ENCODE peak calls at places on chromosomes 5 and 9, in ten cellular contexts. B is PC-3, M is Karpas-422, D is heart right ventricle, C is uterus, W is neural progenitor cell, U is thyroid gland, O is cardiac muscle cell, S is body of pancreas, L is spleen. N is an unnamed sample. For H3K27me3, the result is how much of the 10 kb centered on the place peaks cover.

GRCh38 chr9:93644397-93645088 is 68.2 kb downstream of the PHF2 start:
- DNase-seq in B (no peak), M (no peak), D (no peak), C (no peak), W (no peak), U (no peak), O (no peak), S (peak), L (peak), N (peak)

GRCh38 chr9:127078988-127079387 is 43.4 kb downstream of the ANGPTL2 start:
- DNase-seq in B (no peak), M (no peak), D (no peak), C (peak), W (no peak), U (no peak), O (no peak), S (no peak), L (no peak), N (no peak)

GRCh38 chr9:116059466-116059865 is 94.1 kb upstream of the PAPPA start:
- DNase-seq in B (no peak), M (no peak), D (no peak), C (no peak), W (no peak), U (no peak), O (peak), S (no peak), L (no peak), N (no peak)

GRCh38 chr5:43156388-43156787 is 35.6 kb upstream of the NIM1K start:
- DNase-seq in B (no peak), M (no peak), D (peak), C (no peak), W (no peak), U (peak), O (peak), S (no peak), L (no peak), N (no peak)

GRCh38 chr5:89399553-89399952 is 516.6 kb upstream of the MEF2C start:
- DNase-seq in B (peak), M (no peak), D (no peak), C (no peak), W (no peak), U (no peak), O (peak), S (no peak), L (no peak), N (no peak)

GRCh38 chr9:6440405-6440804 is 27.4 kb downstream of the UHRF2 start:
- DNase-seq in B (no peak), M (no peak), D (no peak), C (no peak), W (no peak), U (no peak), O (no peak), S (no peak), L (no peak), N (no peak)

GRCh38 chr5:158154226-158155005 is 295.5 kb upstream of the CLINT1 start:
- DNase-seq in B (peak), M (no peak), D (peak), C (peak), W (no peak), U (no peak), O (peak), S (peak), L (no peak), N (no peak)

GRCh38 chr5:88944751-88945507 is 61.9 kb upstream of the MEF2C start:
- DNase-seq in B (peak), M (no peak), D (no peak), C (no peak), W (no peak), U (peak), O (peak), S (no peak), L (no peak), N (no peak)

GRCh38 chr9:124415852-124416484 is 726 bp upstream of the PSMB7 start:
- DNase-seq in B (no peak), M (no peak), D (no peak), C (no peak), W (peak), U (no peak), O (no peak), S (no peak), L (no peak), N (no peak)

GRCh38 chr9:21317956-21318923 is 13.1 kb upstream of the IFNA5 start:
- DNase-seq in B (peak), M (peak), D (peak), C (peak), W (peak), U (peak), O (peak), S (peak), L (no peak), N (no peak)

GRCh38 chr9:109192732-109193361 is 25.8 kb upstream of the FRRS1L start:
- DNase-seq in B (peak), M (peak), D (no peak), C (no peak), W (peak), U (peak), O (peak), S (peak), L (no peak), N (no peak)

GRCh38 chr5:113214026-113214425 is 220.8 kb downstream of the TSSK1B start:
- DNase-seq in B (no peak), M (no peak), D (no peak), C (no peak), W (no peak), U (no peak), O (no peak), S (no peak), L (no peak), N (no peak)

GRCh38 chr9:93121316-93122241 is 12.5 kb downstream of the NINJ1 start:
- DNase-seq in B (no peak), M (no peak), D (no peak), C (no peak), W (no peak), U (peak), O (no peak), S (no peak), L (peak), N (peak)

GRCh38 chr9:26746357-26747072 is 146.1 kb downstream of the CAAP1 start:
- DNase-seq in B (peak), M (no peak), D (no peak), C (no peak), W (no peak), U (no peak), O (peak), S (no peak), L (no peak), N (no peak)

GRCh38 chr9:92808726-92809451 is 44.3 kb upstream of the BICD2 start:
- DNase-seq in B (peak), M (no peak), D (peak), C (peak), W (peak), U (peak), O (peak), S (peak), L (peak), N (peak)

GRCh38 chr9:91341749-91342148 is 20.0 kb downstream of the AUH start:
- DNase-seq in B (no peak), M (no peak), D (no peak), C (no peak), W (no peak), U (no peak), O (no peak), S (no peak), L (no peak), N (no peak)

GRCh38 chr5:68848086-68848485 is 245.7 kb upstream of the SLC30A5 start:
- DNase-seq in B (peak), M (no peak), D (no peak), C (no peak), W (no peak), U (no peak), O (no peak), S (no peak), L (no peak), N (no peak)

DNA sequence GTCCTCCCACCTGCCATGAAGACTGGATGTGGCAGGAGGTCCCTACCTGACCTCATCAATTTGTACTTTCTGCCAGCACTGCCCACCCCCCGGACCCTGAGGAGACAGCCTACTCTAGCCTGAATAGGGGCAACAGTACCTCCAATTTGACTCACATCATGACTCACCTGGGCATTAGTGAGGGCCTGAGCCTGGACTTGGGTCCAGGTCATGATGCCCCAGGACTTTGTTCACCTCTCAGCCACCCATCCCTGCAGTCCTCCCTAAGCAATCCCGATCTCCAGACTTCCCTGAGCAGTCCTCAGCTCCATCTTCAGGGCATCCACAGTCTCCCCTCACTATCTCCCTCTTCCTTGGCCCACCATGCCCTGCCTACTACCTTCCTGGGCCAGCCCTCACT is 28.1 kb downstream of the KIF2A start:
- DNase-seq in B (no peak), M (no peak), D (no peak), C (no peak), W (no peak), U (no peak), O (no peak), S (no peak), L (no peak), N (no peak)
- H3K27ac ChIP-seq in B (no peak), M (no peak), D (no peak), C (no peak), W (no peak), U (no peak), O (no peak), S (no peak), L (no peak), N (no peak)

GRCh38 chr9:129181246-129181645 is 3.2 kb upstream of the IER5L start:
- DNase-seq in B (no peak), M (no peak), D (no peak), C (no peak), W (no peak), U (no peak), O (no peak), S (no peak), L (no peak), N (no peak)
- H3K27me3 ChIP-seq in B (under half), M (under half), D (under half), C (under half), W (under half), U (under half), O (under half), S (under half), L (under half), N (under half)

DNA sequence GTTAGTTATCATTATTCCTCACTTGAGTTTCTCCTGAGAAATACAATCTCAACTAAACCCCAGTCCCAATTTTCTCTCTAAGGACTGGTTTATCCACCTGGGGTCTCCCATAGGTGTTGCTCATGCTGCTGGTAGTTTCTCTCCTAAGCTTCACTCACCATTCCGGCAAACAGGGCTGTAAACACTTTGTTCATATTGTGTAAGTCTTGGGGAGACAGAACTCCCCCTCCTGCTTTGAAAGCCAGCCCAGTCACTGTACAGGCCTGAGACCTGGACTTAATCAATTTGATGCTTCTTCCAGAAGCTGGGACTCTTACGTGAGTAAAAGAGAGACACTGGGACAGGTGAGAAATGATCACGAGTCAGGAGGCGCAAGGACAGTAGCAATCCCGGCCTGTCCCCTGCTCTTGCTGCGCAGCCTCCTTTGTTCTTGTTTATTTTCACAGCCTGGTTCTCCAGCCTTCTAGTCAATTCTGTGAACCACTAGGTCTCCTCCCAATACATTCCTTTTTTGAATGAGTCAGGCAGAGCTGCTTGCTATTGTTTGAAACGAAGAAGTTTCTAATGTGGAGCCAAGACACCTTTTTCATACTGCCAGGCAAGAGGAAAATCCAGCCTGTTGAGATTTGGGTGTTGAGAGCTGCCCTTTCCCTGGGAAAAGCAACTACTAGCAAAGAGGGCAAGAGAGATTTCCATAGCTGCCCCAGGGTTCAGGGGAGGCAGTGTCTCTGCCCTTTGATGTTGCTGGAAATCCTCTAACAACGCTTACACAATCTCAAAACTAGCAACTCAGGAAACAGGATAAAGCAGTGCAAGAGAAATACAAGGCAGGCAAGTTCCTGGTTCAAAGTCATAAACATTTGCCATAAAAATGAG is 9.2 kb upstream of the SHROOM1 start:
- DNase-seq in B (peak), M (no peak), D (no peak), C (no peak), W (no peak), U (no peak), O (peak), S (no peak), L (no peak), N (peak)
- H3K27ac ChIP-seq in B (peak), M (no peak), D (no peak), C (peak), W (no peak), U (peak), O (peak), S (no peak), L (peak), N (peak)

DNA sequence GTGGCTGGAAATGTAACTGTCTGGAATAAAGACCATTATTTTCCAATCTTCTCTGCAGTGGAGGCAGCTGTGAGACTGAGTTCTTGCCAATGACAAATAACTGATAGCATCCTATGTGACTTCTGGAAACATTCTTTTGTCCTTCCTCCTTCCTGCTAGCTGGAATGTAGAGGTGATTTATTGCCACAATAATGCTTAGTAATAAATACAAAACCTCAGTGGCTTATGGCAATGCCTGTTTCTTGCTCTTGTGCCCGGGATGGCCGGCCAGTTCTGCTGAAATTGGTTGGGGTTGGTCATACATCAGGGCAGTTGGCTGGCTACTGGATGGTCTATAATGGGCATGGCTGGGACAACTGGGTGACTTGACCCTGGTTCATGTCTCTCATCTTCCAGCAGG is 12.2 kb upstream of the TEX48 start:
- DNase-seq in B (peak), M (no peak), D (no peak), C (no peak), W (no peak), U (no peak), O (no peak), S (no peak), L (no peak), N (no peak)
- H3K27me3 ChIP-seq in B (under half), M (under half), D (under half), C (under half), W (under half), U (under half), O (under half), S (under half), L (under half), N (under half)

DNA sequence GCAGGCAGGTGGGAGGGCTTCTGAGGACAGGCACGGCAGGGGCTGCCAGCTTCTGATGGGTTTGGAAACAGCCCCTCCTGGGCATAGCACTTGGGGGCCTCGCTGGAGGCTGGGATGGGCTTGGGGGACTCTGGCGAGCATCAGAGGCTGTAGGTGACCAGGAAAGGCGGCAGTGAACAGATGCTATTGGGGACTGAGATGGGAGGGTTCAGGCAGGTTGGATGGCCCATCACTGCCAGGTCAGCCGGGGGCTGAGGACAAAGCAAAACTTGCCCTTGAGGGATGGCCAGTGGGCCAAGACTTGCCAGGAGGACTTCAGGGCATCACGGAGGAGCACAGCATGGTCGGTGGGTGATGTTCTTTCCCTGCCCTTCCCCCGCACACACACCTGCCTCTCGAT is 6.7 kb downstream of the AIF1L start:
- DNase-seq in B (no peak), M (no peak), D (no peak), C (no peak), W (no peak), U (no peak), O (no peak), S (no peak), L (no peak), N (no peak)
- H3K27ac ChIP-seq in B (no peak), M (no peak), D (no peak), C (no peak), W (no peak), U (peak), O (no peak), S (no peak), L (peak), N (no peak)

GRCh38 chr5:179494774-179495173 is 55.6 kb upstream of the RUFY1 start:
- DNase-seq in B (no peak), M (no peak), D (no peak), C (no peak), W (no peak), U (no peak), O (no peak), S (no peak), L (peak), N (no peak)

GRCh38 chr5:179495906-179496455 is 54.4 kb upstream of the RUFY1 start:
- DNase-seq in B (peak), M (peak), D (no peak), C (no peak), W (no peak), U (no peak), O (no peak), S (no peak), L (no peak), N (no peak)

GRCh38 chr5:179497636-179498365 is 52.6 kb upstream of the RUFY1 start:
- DNase-seq in B (no peak), M (no peak), D (no peak), C (no peak), W (no peak), U (no peak), O (no peak), S (no peak), L (no peak), N (no peak)
- H3K27me3 ChIP-seq in B (under half), M (under half), D (under half), C (under half), W (under half), U (under half), O (under half), S (under half), L (under half), N (under half)

GRCh38 chr5:173964491-173964890 is 24.5 kb upstream of the C5orf47 start:
- DNase-seq in B (no peak), M (no peak), D (no peak), C (no peak), W (no peak), U (no peak), O (no peak), S (no peak), L (no peak), N (no peak)

GRCh38 chr5:173968154-173968553 is 20.8 kb upstream of the C5orf47 start:
- DNase-seq in B (no peak), M (no peak), D (no peak), C (no peak), W (peak), U (no peak), O (no peak), S (no peak), L (no peak), N (no peak)

GRCh38 chr5:173962436-173962835 is 26.5 kb upstream of the C5orf47 start:
- DNase-seq in B (no peak), M (no peak), D (no peak), C (no peak), W (no peak), U (peak), O (no peak), S (no peak), L (no peak), N (no peak)

GRCh38 chr5:173963867-173964429 is 25.0 kb upstream of the C5orf47 start:
- DNase-seq in B (peak), M (no peak), D (no peak), C (no peak), W (peak), U (no peak), O (no peak), S (no peak), L (no peak), N (no peak)

DNA sequence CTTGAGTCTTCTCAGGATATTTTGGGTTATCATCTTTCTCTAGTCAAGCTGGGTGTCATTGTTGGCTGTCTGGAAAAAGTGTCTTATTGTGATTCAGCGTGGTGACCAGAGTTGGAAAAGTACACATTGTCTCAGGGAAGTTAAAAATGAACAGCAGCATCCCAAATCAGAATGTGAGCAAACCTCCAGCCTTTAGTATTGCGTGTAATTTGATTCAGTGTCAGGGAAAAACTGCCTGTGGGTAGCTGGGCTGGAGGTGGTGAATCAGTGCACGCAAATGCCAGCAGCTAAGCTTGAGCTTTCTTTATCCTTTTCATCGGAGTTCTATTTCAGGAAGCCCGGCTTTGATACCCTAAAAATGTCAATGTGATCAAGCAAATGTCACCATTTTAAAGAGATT is 25.9 kb upstream of the C5orf47 start:
- DNase-seq in B (peak), M (no peak), D (no peak), C (no peak), W (no peak), U (no peak), O (peak), S (no peak), L (no peak), N (no peak)
- H3K27ac ChIP-seq in B (peak), M (no peak), D (no peak), C (peak), W (peak), U (peak), O (peak), S (peak), L (no peak), N (peak)

GRCh38 chr9:114491430-114492003 is 13.8 kb downstream of the WHRN start:
- DNase-seq in B (no peak), M (no peak), D (no peak), C (no peak), W (no peak), U (no peak), O (no peak), S (no peak), L (no peak), N (no peak)
- H3K27me3 ChIP-seq in B (under half), M (under half), D (under half), C (under half), W (under half), U (under half), O (under half), S (under half), L (under half), N (under half)

DNA sequence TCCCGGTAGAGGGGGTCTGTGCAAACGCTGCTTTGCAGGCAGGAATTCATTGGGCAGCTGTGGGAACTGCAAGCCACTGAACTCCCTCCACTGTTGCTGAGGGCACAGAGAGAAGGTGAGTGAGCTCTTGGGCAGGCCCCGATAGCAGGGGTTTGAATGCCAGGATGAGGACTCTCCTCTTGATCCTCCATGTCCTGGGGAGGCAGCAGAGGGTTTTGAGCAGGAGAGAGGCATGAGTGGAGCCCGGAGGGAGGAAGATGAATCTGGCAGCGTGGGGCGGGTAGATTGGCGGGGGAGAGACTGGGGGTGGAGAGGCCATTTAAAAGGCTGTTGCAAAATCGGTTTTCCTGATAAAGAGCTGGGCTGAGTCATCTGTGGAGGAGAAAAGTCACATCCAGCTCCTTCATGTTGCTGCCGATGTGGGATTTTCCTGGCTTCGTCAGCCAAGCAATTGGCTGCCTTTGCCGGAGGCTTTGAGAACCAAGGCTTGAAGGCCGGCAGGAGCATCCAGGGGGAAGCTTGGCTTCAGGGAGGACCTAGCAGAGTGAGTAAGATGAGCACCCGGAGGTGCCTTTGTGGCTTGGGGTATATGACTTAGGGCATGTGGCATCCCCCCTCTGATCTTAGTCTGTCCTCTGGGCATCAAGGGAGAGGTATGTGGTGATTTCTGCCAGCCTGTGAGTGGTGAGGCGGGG is at the start of gene SYNPO:
- DNase-seq in B (peak), M (no peak), D (peak), C (peak), W (no peak), U (peak), O (peak), S (peak), L (no peak), N (peak)
- H3K27ac ChIP-seq in B (peak), M (no peak), D (peak), C (peak), W (no peak), U (peak), O (no peak), S (peak), L (peak), N (peak)

N was measured in upper lobe of right lung.